ENCODE peak calls at places on chromosome 12, in eight cellular contexts. Y is ovary; K is breast epithelium; O is H9; M is adrenal gland; U is MM.1S; R is right lobe of liver; A is CD8-positive, alpha-beta T cell. W is an unnamed sample.

GRCh38 chr12:66352197-66352596 is 49.9 kb downstream of the HELB start:
- DNase-seq in R (no peak), U (peak; percentile 11), M (peak; percentile 58), O (peak; percentile 91), Y (no peak), A (no peak), K (no peak), W (no peak)

GRCh38 chr12:130431176-130431575 is 93.5 kb downstream of the PIWIL1 start:
- DNase-seq in O (no peak), R (no peak), Y (no peak), U (no peak), K (peak; percentile 2), A (no peak), M (no peak), W (no peak)

GRCh38 chr12:46492471-46493351 is 120.1 kb upstream of the SLC38A2 start:
- DNase-seq in R (peak; percentile 62), A (no peak), M (no peak), K (no peak), U (no peak), Y (peak; percentile 41), O (no peak), W (no peak)

GRCh38 chr12:67074072-67074471 is 195.1 kb upstream of the CAND1 start:
- DNase-seq in R (no peak), K (no peak), A (no peak), O (no peak), U (no peak), Y (no peak), M (no peak), W (no peak)

GRCh38 chr12:2341871-2342270 is 289.1 kb downstream of the CACNA1C start:
- DNase-seq in R (no peak), K (no peak), M (no peak), U (no peak), O (no peak), Y (no peak), A (no peak), W (no peak)

GRCh38 chr12:41904041-41904440 is 240.6 kb downstream of the GXYLT1 start:
- DNase-seq in U (no peak), K (no peak), M (no peak), Y (no peak), O (no peak), R (no peak), A (no peak), W (no peak)

GRCh38 chr12:104669057-104669770 is 212.5 kb downstream of the CHST11 start:
- DNase-seq in A (no peak), M (peak; percentile 66), Y (no peak), O (no peak), K (no peak), R (no peak), U (no peak), W (no peak)

GRCh38 chr12:66066071-66066928 is 64.2 kb downstream of the LLPH start:
- DNase-seq in K (no peak), A (peak; percentile 27), M (no peak), Y (no peak), U (peak; percentile 82), O (no peak), R (no peak), W (no peak)

GRCh38 chr12:23055004-23055403 is 430.0 kb downstream of the ETNK1 start:
- DNase-seq in U (peak; percentile 72), A (no peak), R (peak; percentile 52), O (peak; percentile 74), M (no peak), K (no peak), Y (no peak), W (no peak)

GRCh38 chr12:93733358-93733757 is 56.2 kb downstream of the CRADD start:
- DNase-seq in U (no peak), Y (no peak), R (no peak), O (no peak), M (no peak), K (no peak), A (no peak), W (no peak)

GRCh38 chr12:20011200-20011599 is 357.1 kb upstream of the PDE3A start:
- DNase-seq in R (peak; percentile 82), A (no peak), M (no peak), U (no peak), Y (no peak), K (no peak), O (no peak), W (no peak)

GRCh38 chr12:115872919-115873357 is 404.6 kb downstream of the MED13L start:
- DNase-seq in R (no peak), A (no peak), M (no peak), O (peak; percentile 86), Y (no peak), U (no peak), K (peak; percentile 86), W (no peak)

GRCh38 chr12:30794020-30794419 is 39.3 kb upstream of the CAPRIN2 start:
- DNase-seq in A (no peak), U (no peak), K (no peak), M (no peak), Y (no peak), O (no peak), R (no peak), W (no peak)

GRCh38 chr12:102948941-102949352 is 8.5 kb upstream of the ASCL1 start:
- DNase-seq in M (peak; percentile 79), R (peak; percentile 66), O (peak; percentile 77), K (no peak), Y (no peak), U (peak; percentile 41), A (peak; percentile 38), W (peak; percentile 60)

GRCh38 chr12:82182601-82183000 is 175.6 kb downstream of the CCDC59 start:
- DNase-seq in Y (no peak), M (no peak), R (no peak), O (no peak), A (no peak), U (no peak), K (no peak), W (no peak)

GRCh38 chr12:26121841-26122680 is 2.8 kb downstream of the BHLHE41 start:
- DNase-seq in O (peak; percentile 48), K (no peak), M (no peak), A (peak; percentile 22), Y (no peak), U (peak; percentile 19), R (no peak), W (no peak)

GRCh38 chr12:26124491-26125450 is at the start of gene BHLHE41:
- DNase-seq in O (peak; percentile 93), A (peak; percentile 28), K (peak; percentile 79), M (peak; percentile 91), U (peak; percentile 85), R (peak; percentile 61), Y (peak; percentile 83), W (no peak)

GRCh38 chr12:26121323-26121740 is 3.5 kb downstream of the BHLHE41 start:
- DNase-seq in O (no peak), U (peak; percentile 37), A (no peak), M (no peak), K (no peak), R (no peak), Y (no peak), W (no peak)

GRCh38 chr12:26123482-26123980 is 1.3 kb downstream of the BHLHE41 start:
- DNase-seq in Y (no peak), O (no peak), A (no peak), R (no peak), M (no peak), K (no peak), U (peak; percentile 39), W (no peak)

GRCh38 chr12:26122681-26123481 is 2.0 kb downstream of the BHLHE41 start:
- DNase-seq in O (peak; percentile 56), M (peak; percentile 86), A (peak; percentile 23), K (peak; percentile 62), Y (peak; percentile 83), R (peak; percentile 51), U (peak; percentile 76), W (peak; percentile 64)
- TF ChIP-seq CTCF in O (no peak), M (peak; percentile 15), A (no peak), K (no peak), Y (no peak), R (peak; percentile 11), U (peak; percentile 52), W (no peak)

GRCh38 chr12:12562585-12563245 is at the start of gene DUSP16:
- DNase-seq in R (peak; percentile 97), O (peak; percentile 97), A (peak; percentile 85), Y (peak; percentile 91), U (peak; percentile 89), K (peak; percentile 88), M (peak; percentile 97), W (peak; percentile 75)
- TF ChIP-seq CTCF in R (peak; percentile 9), O (peak; percentile 27), A (no peak), Y (peak; percentile 18), U (no peak), K (no peak), M (peak; percentile 46), W (no peak)

DNA sequence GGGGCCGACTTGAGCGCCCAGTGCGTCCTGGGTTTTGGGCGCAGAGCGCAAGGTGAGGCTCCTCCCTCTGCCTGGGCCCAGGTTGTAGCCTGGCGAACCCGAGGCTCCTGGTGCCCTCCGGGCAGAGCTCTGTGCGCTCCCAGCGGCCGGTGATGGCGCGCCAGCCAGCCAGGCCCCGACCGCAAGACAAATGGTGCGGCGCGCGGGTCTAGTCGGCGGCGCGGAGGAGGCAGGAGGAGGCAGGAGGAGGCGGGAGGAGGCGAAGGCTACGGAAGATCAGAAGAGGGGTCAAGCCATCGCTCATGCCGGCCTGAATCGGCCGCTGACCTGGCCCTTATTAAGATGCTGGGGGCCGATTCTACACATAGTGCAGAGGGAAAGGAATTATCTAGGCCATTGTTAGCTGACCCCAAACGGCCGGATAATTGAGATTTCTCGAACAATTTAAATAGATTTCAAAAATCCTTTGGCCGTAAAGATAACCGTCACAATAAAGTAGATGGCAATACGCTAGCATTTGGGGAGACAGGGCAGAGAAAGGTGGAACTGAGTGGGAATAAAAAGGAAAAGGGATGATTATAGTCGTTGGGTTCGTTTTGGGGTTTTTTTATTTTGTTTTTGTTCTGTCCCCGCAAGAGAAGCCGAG is 2.8 kb downstream of the TBX5 start:
- DNase-seq in K (no peak), U (no peak), Y (no peak), R (no peak), A (no peak), O (peak; percentile 94), M (no peak), W (no peak)
- TF ChIP-seq CTCF in K (no peak), U (no peak), Y (no peak), R (no peak), A (no peak), O (peak; percentile 73), M (no peak), W (no peak)

GRCh38 chr12:3752741-3753486 is at the start of gene CRACR2A:
- DNase-seq in M (peak; percentile 58), A (peak; percentile 85), U (peak; percentile 86), K (no peak), R (peak; percentile 59), Y (peak; percentile 58), O (peak; percentile 90), W (no peak)
- TF ChIP-seq CTCF in M (peak; percentile 69), A (peak; percentile 87), U (peak; percentile 73), K (no peak), R (peak; percentile 46), Y (peak; percentile 27), O (peak; percentile 86), W (no peak)

DNA sequence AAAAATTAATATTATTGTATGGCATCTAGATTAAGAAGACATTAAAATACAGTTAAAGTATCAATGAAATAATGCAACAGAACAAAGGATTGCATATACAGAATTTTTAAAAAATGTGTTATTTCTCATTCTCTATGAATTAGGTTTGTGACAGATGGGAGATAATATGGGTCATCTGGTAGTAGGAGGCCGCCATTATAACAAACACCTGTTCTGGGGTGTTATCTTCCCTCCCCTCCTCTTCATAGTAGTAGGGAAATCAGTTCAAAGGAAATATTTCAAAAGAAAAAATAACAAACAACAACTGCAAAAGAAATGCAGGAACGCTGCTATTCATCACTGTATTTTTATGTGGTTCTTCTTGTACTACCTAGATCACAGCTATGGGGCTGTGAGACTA is 187.0 kb upstream of the ATP2B1 start:
- DNase-seq in M (no peak), A (no peak), U (no peak), K (no peak), R (no peak), Y (no peak), O (no peak), W (no peak)
- TF ChIP-seq CTCF in M (no peak), A (no peak), U (no peak), K (no peak), R (no peak), Y (no peak), O (no peak), W (no peak)